ENCODE peak calls at places on chromosomes 6 and 20, in nine cellular contexts. D is HCT116; V is right cardiac atrium; S is neural progenitor cell; P is cardiac muscle cell; Q is body of pancreas; O is heart left ventricle; U is effector memory CD4-positive, alpha-beta T cell; E is prostate gland. C is an unnamed sample.

GRCh38 chr20:57398901-57399535 is 7.8 kb downstream of the RBM38 start:
- DNase-seq in D (no peak), V (peak; percentile 46), S (peak; percentile 58), P (no peak), Q (no peak), O (peak; percentile 23), U (no peak), E (no peak), C (no peak)

GRCh38 chr6:157407637-157408036 is 26.6 kb downstream of the ZDHHC14 start:
- DNase-seq in D (no peak), V (no peak), S (no peak), P (no peak), Q (no peak), O (no peak), U (no peak), E (no peak), C (no peak)

GRCh38 chr20:35720165-35721123 is 21.2 kb downstream of the ROMO1 start:
- DNase-seq in D (no peak), V (no peak), S (no peak), P (no peak), Q (no peak), O (no peak), U (no peak), E (no peak), C (no peak)

GRCh38 chr20:22825546-22825945 is 209.6 kb upstream of the SSTR4 start:
- DNase-seq in D (no peak), V (no peak), S (no peak), P (peak; percentile 36), Q (no peak), O (no peak), U (no peak), E (no peak), C (no peak)

GRCh38 chr6:132072271-132072670 is 121.1 kb upstream of the CCN2 start:
- DNase-seq in D (no peak), V (no peak), S (no peak), P (no peak), Q (no peak), O (no peak), U (no peak), E (no peak), C (no peak)

GRCh38 chr6:79778794-79779193 is 147.7 kb downstream of the SH3BGRL2 start:
- DNase-seq in D (no peak), V (no peak), S (no peak), P (peak; percentile 2), Q (no peak), O (no peak), U (no peak), E (no peak), C (no peak)

GRCh38 chr6:143457563-143458359 is 7.2 kb downstream of the PEX3 start:
- DNase-seq in D (no peak), V (no peak), S (no peak), P (peak; percentile 30), Q (peak; percentile 9), O (no peak), U (no peak), E (no peak), C (no peak)

GRCh38 chr6:27605401-27606342 is 132.8 kb upstream of the ZNF184 start:
- DNase-seq in D (peak; percentile 85), V (no peak), S (peak; percentile 90), P (peak; percentile 75), Q (no peak), O (no peak), U (no peak), E (no peak), C (no peak)

DNA sequence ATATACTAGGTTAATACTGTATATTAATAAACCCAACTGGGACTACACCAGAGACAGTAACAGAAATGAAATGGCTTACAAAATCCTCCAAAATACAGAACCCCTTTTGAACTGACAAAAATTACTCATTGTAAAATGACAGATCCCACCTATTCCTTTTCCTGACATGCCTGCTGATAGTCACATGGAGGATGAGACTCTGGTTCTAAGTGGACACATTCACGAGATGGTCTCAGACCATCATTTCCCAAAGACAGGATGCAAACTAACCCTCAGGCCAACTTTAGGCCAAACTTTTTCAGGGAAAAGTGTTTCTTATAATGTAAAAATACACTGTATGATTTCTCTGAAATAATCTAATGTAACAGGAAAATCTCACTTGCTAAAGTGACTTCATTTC is 22.5 kb downstream of the TBC1D7 start:
- DNase-seq in D (no peak), V (no peak), S (no peak), P (no peak), Q (no peak), O (no peak), U (no peak), E (no peak), C (no peak)
- H3K4me1 ChIP-seq in D (peaks cover 16% of the 10 kb centered on the region), V (peaks cover 11% of the 10 kb centered on the region), S (no peaks in the 10 kb centered on the region), P (peaks cover 29% of the 10 kb centered on the region), Q (no peaks in the 10 kb centered on the region), O (no peaks in the 10 kb centered on the region), U (no peaks in the 10 kb centered on the region), E (no peaks in the 10 kb centered on the region), C (peaks cover 20% of the 10 kb centered on the region)

DNA sequence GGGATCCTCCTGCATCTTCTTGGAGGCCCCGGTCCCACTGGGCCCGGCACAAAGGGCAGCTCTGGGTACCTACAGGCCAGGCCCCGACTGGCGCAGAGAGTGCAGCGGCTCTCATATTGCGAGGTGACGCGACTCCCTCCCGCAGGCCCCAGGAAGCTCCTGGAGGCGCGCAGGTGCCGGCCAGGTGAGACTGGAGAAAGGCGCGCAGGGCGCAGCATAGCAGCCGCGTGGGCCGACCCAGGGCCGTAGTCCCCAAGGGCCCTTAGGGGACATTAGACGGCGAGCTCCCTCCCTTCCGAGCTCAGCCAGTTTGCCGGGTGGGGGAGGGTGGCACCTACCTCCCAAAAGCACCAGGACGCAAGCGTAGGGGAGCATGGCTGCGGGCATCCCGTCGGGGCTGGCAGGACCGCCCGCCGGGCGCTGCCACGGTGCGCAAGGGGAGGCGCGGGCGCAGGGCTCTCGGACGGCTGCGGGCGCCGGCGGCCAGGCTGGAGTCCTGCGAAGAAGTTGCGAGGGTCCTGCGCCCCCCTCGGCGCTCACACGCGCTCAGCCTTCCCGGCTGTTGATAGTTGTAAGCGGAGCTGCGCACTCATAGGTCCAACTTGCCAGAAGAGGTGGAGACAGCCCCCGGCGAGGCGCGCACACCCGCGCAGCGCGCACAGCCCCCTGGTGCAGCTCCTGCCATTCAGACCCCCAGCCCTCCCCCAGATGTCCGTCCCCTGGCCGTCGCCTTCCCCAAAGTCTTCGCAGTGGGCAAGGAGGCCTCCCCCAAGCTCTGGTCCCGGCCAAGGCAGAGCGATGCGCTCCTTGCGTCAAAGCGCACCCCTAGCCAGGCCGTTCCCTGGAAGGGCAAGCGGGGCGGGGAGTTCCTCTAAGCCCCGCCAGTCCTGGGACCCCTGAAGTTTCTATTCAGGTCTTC is 619 bp downstream of the APCDD1L start:
- DNase-seq in D (no peak), V (no peak), S (peak; percentile 66), P (peak; percentile 20), Q (no peak), O (no peak), U (no peak), E (no peak), C (no peak)
- H3K4me3 ChIP-seq in D (no peak overlapping the region), V (no peak overlapping the region), S (peak overlapping the region; percentile 51), P (peak overlapping the region; percentile 19), Q (no peak overlapping the region), O (peak overlapping the region; percentile 14), U (no peak overlapping the region), E (no peak overlapping the region), C (peak overlapping the region; percentile 48)

GRCh38 chr20:10553326-10553984 is 118.3 kb downstream of the SLX4IP start:
- DNase-seq in D (no peak), V (peak; percentile 91), S (peak; percentile 80), P (peak; percentile 84), Q (peak; percentile 78), O (peak; percentile 56), U (no peak), E (peak; percentile 72), C (peak; percentile 83)

GRCh38 chr20:10555393-10555792 is 118.4 kb downstream of the JAG1 start:
- DNase-seq in D (no peak), V (no peak), S (no peak), P (no peak), Q (no peak), O (no peak), U (no peak), E (no peak), C (no peak)

GRCh38 chr20:10551732-10552724 is 116.9 kb downstream of the SLX4IP start:
- DNase-seq in D (no peak), V (peak; percentile 48), S (peak; percentile 65), P (peak; percentile 15), Q (no peak), O (no peak), U (no peak), E (no peak), C (no peak)

GRCh38 chr20:10555865-10556308 is 117.9 kb downstream of the JAG1 start:
- DNase-seq in D (no peak), V (no peak), S (no peak), P (peak; percentile 63), Q (no peak), O (no peak), U (no peak), E (no peak), C (no peak)

DNA sequence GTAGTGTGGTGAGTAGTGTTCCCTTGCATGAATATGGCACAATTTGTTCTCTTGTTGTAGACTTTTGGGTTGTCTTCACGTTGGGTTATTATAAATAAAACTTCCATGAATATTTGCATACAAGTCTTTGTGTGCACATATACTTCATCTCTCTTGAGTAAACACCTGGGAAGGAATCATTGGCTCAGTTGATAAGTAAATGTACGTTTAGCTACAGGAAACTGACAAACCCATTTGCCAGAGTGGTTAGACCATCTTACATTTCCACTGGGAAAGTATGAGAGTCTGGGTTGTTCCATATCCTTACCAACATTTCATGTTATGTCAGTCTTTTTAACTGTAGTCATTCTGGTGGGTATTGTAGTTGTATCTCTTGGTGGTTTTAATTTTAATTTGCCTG is 119.2 kb downstream of the SLX4IP start:
- DNase-seq in D (no peak), V (no peak), S (no peak), P (no peak), Q (no peak), O (no peak), U (no peak), E (no peak), C (no peak)
- H3K4me1 ChIP-seq in D (peaks cover 56% of the 10 kb centered on the region), V (no peaks in the 10 kb centered on the region), S (peaks cover 66% of the 10 kb centered on the region), P (peaks cover 26% of the 10 kb centered on the region), Q (peaks cover 51% of the 10 kb centered on the region), O (no peaks in the 10 kb centered on the region), U (no peaks in the 10 kb centered on the region), E (no peaks in the 10 kb centered on the region), C (peaks cover 85% of the 10 kb centered on the region)

GRCh38 chr6:130453230-130453629 is 87.4 kb downstream of the TMEM200A start:
- DNase-seq in D (no peak), V (no peak), S (no peak), P (peak; percentile 25), Q (no peak), O (no peak), U (no peak), E (no peak), C (no peak)

GRCh38 chr6:130452336-130452735 is 86.5 kb downstream of the TMEM200A start:
- DNase-seq in D (no peak), V (no peak), S (no peak), P (no peak), Q (no peak), O (no peak), U (no peak), E (no peak), C (no peak)

GRCh38 chr6:130447374-130447773 is 81.6 kb downstream of the TMEM200A start:
- DNase-seq in D (no peak), V (no peak), S (no peak), P (no peak), Q (no peak), O (no peak), U (no peak), E (no peak), C (no peak)
- H3K4me3 ChIP-seq in D (no peak overlapping the region), V (no peak overlapping the region), S (no peak overlapping the region), P (no peak overlapping the region), Q (no peak overlapping the region), O (no peak overlapping the region), U (no peak overlapping the region), E (no peak overlapping the region), C (no peak overlapping the region)

GRCh38 chr6:135344526-135344925 is 153.0 kb downstream of the AHI1 start:
- DNase-seq in D (no peak), V (no peak), S (no peak), P (no peak), Q (no peak), O (no peak), U (no peak), E (no peak), C (no peak)
- H3K4me1 ChIP-seq in D (no peaks in the 10 kb centered on the region), V (no peaks in the 10 kb centered on the region), S (no peaks in the 10 kb centered on the region), P (no peaks in the 10 kb centered on the region), Q (no peaks in the 10 kb centered on the region), O (no peaks in the 10 kb centered on the region), U (no peaks in the 10 kb centered on the region), E (no peaks in the 10 kb centered on the region), C (no peaks in the 10 kb centered on the region)

C was measured in tibial artery.